ENCODE peak calls at places on chromosomes 12 and 14, in four cellular contexts. L is mesendoderm, U is IMR-90, H is H1. B is an unnamed sample.

GRCh38 chr12:7058850-7059249 is 1.7 kb upstream of the C1S start:
- DNase-seq in H (no peak), U (no peak), L (no peak), B (no peak)

GRCh38 chr12:80352476-80352875 is 91.6 kb upstream of the PTPRQ start:
- DNase-seq in L (peak), U (peak), H (no peak), B (no peak)

GRCh38 chr14:97456958-97457357 is 659.8 kb downstream of the VRK1 start:
- DNase-seq in H (no peak), U (no peak), L (no peak), B (no peak)

GRCh38 chr14:78987006-78987405 is 816.8 kb downstream of the NRXN3 start:
- DNase-seq in L (peak), H (no peak), U (no peak), B (no peak)

GRCh38 chr12:7091660-7092228 is 501 bp downstream of the C1R start:
- DNase-seq in H (no peak), L (no peak), U (no peak), B (no peak)

GRCh38 chr14:50800032-50800431 is 30.9 kb downstream of the NIN start:
- DNase-seq in L (no peak), U (peak), H (no peak), B (no peak)

GRCh38 chr14:91417983-91418386 is 365 bp upstream of the CCDC88C start:
- DNase-seq in H (peak), L (peak), U (no peak), B (peak)

GRCh38 chr12:1496162-1496925 is 98.0 kb downstream of the FBXL14 start:
- DNase-seq in L (no peak), U (peak), H (peak), B (peak)

GRCh38 chr14:72565200-72565599 is 328.7 kb downstream of the DPF3 start:
- DNase-seq in U (no peak), H (no peak), L (no peak), B (no peak)

GRCh38 chr14:68247867-68248266 is 428.3 kb downstream of the RAD51B start:
- DNase-seq in L (no peak), H (no peak), U (peak), B (no peak)

GRCh38 chr12:66279127-66279712 is 23.1 kb upstream of the HELB start:
- DNase-seq in H (no peak), L (peak), U (peak), B (no peak)

GRCh38 chr14:94889520-94890312 is 119.8 kb upstream of the GSC start:
- DNase-seq in H (no peak), U (no peak), L (no peak), B (no peak)

GRCh38 chr12:32605326-32606095 is 73.6 kb upstream of the DNM1L start:
- DNase-seq in L (peak), H (no peak), U (no peak), B (no peak)

GRCh38 chr14:67757175-67757574 is 55.5 kb downstream of the RDH12 start:
- DNase-seq in L (no peak), H (no peak), U (no peak), B (no peak)

GRCh38 chr12:52259850-52260249 is 14.6 kb upstream of the KRT86 start:
- DNase-seq in H (no peak), U (no peak), L (no peak), B (no peak)

GRCh38 chr14:52148371-52148770 is 79.5 kb upstream of the NID2 start:
- DNase-seq in L (no peak), H (no peak), U (no peak), B (no peak)

GRCh38 chr12:46209914-46210834 is 58.7 kb downstream of the SLC38A1 start:
- DNase-seq in U (no peak), L (peak), H (no peak), B (no peak)

GRCh38 chr14:76997257-76997970 is 31.1 kb downstream of the IRF2BPL start:
- DNase-seq in H (no peak), L (peak), U (peak), B (no peak)

GRCh38 chr12:49565956-49566265 is 2.0 kb downstream of the MCRS1 start:
- DNase-seq in H (no peak), U (no peak), L (no peak), B (no peak)

GRCh38 chr14:26444745-26445144 is 153.1 kb downstream of the NOVA1 start:
- DNase-seq in L (peak), H (no peak), U (peak), B (no peak)

GRCh38 chr14:62657376-62657775 is 387.9 kb downstream of the KCNH5 start:
- DNase-seq in U (no peak), H (no peak), L (no peak), B (no peak)

GRCh38 chr12:28189774-28190320 is 409 bp upstream of the CCDC91 start:
- DNase-seq in H (no peak), U (no peak), L (no peak), B (no peak)

GRCh38 chr12:57110189-57111045 is 745 bp downstream of the STAT6 start:
- DNase-seq in H (peak), U (peak), L (peak), B (peak)

GRCh38 chr12:12158858-12159257 is 88.1 kb downstream of the BCL2L14 start:
- DNase-seq in H (no peak), L (no peak), U (no peak), B (no peak)

GRCh38 chr12:63849641-63850040 is 5.1 kb downstream of the SRGAP1 start:
- DNase-seq in U (no peak), L (no peak), H (no peak), B (no peak)

GRCh38 chr12:101697930-101698781 is 716 bp downstream of the CHPT1 start:
- DNase-seq in U (peak), L (peak), H (no peak), B (peak)

GRCh38 chr12:101695698-101696097 is 1.7 kb upstream of the CHPT1 start:
- DNase-seq in U (peak), L (no peak), H (no peak), B (no peak)

GRCh38 chr12:101696477-101697196 is 803 bp upstream of the CHPT1 start:
- DNase-seq in H (no peak), L (no peak), U (no peak), B (no peak)

GRCh38 chr12:101698782-101699347 is 1.4 kb downstream of the CHPT1 start:
- DNase-seq in U (peak), L (peak), H (no peak), B (no peak)

DNA sequence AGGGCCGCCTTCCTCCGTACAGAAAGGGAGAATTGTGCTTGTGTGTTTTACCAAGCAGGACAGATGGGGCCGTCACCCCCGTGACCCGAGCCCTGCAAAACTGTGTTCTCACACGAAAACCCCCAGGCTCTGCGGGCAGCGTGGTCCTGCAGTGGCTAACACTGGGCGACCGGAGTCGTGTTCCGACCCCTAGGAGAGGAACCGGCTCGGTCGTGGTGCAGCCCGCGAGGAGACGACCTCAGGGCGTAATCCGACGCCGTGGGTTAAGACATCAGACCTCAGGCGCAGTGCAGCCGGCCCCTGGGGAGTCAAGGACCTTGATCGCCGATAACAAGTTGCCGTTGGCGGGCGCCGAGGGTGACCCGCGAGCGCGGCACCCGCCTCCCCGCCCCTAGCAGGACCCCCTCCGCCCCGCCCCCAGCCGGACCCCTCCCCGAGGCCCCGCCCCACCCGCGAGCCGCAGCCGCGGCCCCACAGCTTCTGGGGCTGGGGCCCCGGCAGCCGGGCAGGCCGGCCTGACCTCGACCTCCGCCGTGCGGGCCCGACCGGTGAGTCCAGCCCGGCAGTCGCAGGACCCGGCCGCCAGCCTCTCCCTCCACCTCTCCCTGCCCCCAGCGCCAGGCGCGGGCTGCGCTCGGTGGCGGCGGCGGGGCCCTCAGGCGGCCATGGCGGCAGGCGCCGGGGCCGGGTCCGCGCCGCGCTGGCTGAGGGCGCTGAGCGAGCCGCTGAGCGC is at the start of gene CHPT1:
- DNase-seq in H (peak), L (peak), U (peak), B (peak)
- H3K4me2 ChIP-seq in H (peak), L (peak), U (peak), B (peak)

GRCh38 chr12:127640181-127640886 is 626.6 kb upstream of the TMEM132C start:
- DNase-seq in L (no peak), H (no peak), U (peak), B (no peak)

GRCh38 chr12:127642208-127642607 is 624.8 kb upstream of the TMEM132C start:
- DNase-seq in U (no peak), H (no peak), L (peak), B (no peak)

GRCh38 chr12:127632431-127632830 is 634.5 kb upstream of the TMEM132C start:
- DNase-seq in U (no peak), H (no peak), L (no peak), B (no peak)

GRCh38 chr12:127635838-127636237 is 631.1 kb upstream of the TMEM132C start:
- DNase-seq in U (no peak), L (no peak), H (no peak), B (no peak)

DNA sequence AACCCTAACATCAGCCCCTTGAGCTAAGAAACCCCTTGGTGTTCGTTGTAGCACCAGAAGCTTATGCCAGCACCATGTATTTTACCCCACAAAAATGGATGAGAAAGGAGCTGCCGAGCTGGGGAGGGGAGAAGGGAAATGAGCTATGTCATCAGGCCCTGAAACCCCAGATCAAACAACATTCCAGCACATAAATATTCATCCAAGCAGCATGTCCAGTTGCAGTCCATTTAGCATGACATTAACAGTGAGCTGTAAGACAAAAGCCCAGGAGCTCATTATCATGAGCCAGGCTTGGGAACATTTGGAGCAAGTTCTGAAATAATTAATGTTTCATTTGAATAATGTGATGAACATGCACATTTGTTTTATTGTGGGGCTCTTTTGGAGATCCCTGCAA is 630.1 kb upstream of the TMEM132C start:
- DNase-seq in U (no peak), L (no peak), H (no peak), B (no peak)
- H4K5ac ChIP-seq in U (no peak), L (no peak), H (no peak), B (no peak)

GRCh38 chr12:47752121-47752520 is 6.6 kb downstream of the RAPGEF3 start:
- DNase-seq in U (no peak), L (no peak), H (no peak), B (no peak)

GRCh38 chr12:47748899-47749298 is 9.8 kb downstream of the RAPGEF3 start:
- DNase-seq in H (no peak), U (no peak), L (no peak), B (no peak)

GRCh38 chr12:47751561-47751960 is 7.1 kb downstream of the RAPGEF3 start:
- DNase-seq in U (no peak), H (no peak), L (no peak), B (no peak)

GRCh38 chr12:47750916-47751470 is 7.7 kb downstream of the RAPGEF3 start:
- DNase-seq in L (no peak), U (no peak), H (no peak), B (no peak)

GRCh38 chr12:47750229-47750798 is 8.4 kb downstream of the RAPGEF3 start:
- DNase-seq in H (no peak), L (no peak), U (no peak), B (no peak)
- H2BK15ac ChIP-seq in H (no peak), L (no peak), U (no peak), B (no peak)

GRCh38 chr14:80981156-80981555 is 25.7 kb downstream of the TSHR start:
- DNase-seq in L (no peak), U (no peak), H (no peak), B (no peak)

GRCh38 chr14:80978403-80978802 is 23.0 kb downstream of the TSHR start:
- DNase-seq in U (no peak), L (no peak), H (no peak), B (no peak)

GRCh38 chr14:80981673-80982072 is 26.3 kb downstream of the TSHR start:
- DNase-seq in U (no peak), L (no peak), H (no peak), B (no peak)

GRCh38 chr14:80977103-80977728 is 21.8 kb downstream of the TSHR start:
- DNase-seq in H (no peak), U (no peak), L (peak), B (no peak)

DNA sequence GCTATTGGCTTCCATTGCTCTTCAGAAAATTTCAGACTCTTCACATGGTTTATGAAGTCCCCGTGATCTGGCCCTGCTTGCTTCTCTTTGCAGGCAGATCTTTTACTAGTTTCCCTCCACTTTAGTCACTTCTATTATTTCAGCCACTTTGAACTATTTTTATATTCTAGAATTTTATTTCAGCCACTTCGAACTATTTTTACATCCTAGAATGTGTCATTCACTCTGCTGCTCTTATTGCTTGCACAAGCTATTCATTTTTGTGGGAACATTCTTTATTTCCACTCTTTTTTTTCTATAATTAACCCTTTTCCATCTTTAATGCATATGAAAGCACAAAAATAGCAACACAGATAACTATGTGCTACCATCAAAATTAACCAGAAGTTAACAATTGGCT is 24.5 kb downstream of the TSHR start:
- DNase-seq in U (no peak), H (no peak), L (no peak), B (no peak)
- H3K4me2 ChIP-seq in U (no peak), H (no peak), L (no peak), B (no peak)

GRCh38 chr12:131221946-131222249 is 268.2 kb downstream of the ADGRD1 start:
- DNase-seq in H (no peak), U (no peak), L (no peak), B (no peak)

GRCh38 chr12:131222271-131223139 is 268.8 kb downstream of the ADGRD1 start:
- DNase-seq in L (no peak), H (no peak), U (no peak), B (peak)

GRCh38 chr12:131223171-131223761 is 269.6 kb downstream of the ADGRD1 start:
- DNase-seq in L (no peak), H (no peak), U (no peak), B (peak)

GRCh38 chr12:131226345-131227265 is 272.9 kb downstream of the ADGRD1 start:
- DNase-seq in H (no peak), U (no peak), L (no peak), B (peak)

DNA sequence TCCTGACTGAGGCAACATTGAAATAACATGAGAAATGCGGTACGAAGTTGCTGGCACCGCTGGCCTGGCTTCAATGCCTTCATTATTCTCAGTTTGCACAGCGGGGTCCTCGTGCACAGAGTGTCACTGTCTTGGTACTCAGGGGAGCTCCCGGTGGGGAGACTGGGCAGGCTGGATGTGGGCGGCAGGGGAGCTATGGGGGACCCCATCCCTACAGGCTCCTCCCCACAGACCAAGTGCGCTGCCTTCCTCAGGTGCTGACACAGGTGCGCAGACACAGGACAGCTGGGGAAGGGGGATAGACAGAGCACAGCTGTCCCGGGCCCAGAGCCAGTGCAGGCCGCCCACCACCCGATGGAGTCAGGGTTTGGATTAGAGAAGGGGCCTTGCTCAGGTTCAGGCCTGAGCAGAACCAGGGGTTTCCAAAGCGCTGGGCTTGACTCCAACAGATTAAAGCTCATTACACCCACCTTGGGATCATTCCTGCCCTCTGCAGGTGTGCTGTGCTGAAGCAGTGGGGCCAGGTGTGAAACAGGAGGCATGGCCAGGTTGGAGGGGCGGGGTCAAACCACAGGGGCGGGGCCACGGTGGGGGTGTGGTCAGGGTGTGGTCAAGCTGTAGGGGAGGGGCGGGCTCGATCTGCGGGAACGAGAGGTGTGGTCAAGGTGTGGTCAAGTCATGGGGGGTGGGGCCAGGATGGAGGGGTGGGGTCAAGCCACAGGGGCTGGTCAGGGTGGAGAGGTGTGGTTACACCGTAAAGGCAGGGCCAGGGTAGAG is 270.3 kb downstream of the ADGRD1 start:
- DNase-seq in U (no peak), L (peak), H (peak), B (peak)
- H4K5ac ChIP-seq in U (no peak), L (no peak), H (no peak), B (no peak)

GRCh38 chr14:92513966-92514843 is 624 bp downstream of the RIN3 start:
- DNase-seq in H (peak), L (peak), U (peak), B (peak)
- H2BK15ac ChIP-seq in H (no peak), L (no peak), U (peak), B (no peak)

GRCh38 chr12:130787041-130787440 is 52.0 kb downstream of the STX2 start:
- DNase-seq in H (no peak), L (no peak), U (no peak), B (no peak)
- H3K4me2 ChIP-seq in H (peak), L (no peak), U (no peak), B (no peak)

GRCh38 chr14:23146980-23147379 is 27.9 kb upstream of the CEBPE start:
- DNase-seq in U (no peak), L (no peak), H (no peak), B (no peak)

GRCh38 chr14:23145794-23146422 is 26.9 kb upstream of the CEBPE start:
- DNase-seq in L (no peak), U (no peak), H (no peak), B (no peak)

GRCh38 chr14:23146423-23146910 is 27.4 kb upstream of the CEBPE start:
- DNase-seq in U (no peak), L (peak), H (no peak), B (no peak)

GRCh38 chr14:23148596-23149249 is 29.7 kb upstream of the CEBPE start:
- DNase-seq in H (no peak), U (no peak), L (no peak), B (no peak)

DNA sequence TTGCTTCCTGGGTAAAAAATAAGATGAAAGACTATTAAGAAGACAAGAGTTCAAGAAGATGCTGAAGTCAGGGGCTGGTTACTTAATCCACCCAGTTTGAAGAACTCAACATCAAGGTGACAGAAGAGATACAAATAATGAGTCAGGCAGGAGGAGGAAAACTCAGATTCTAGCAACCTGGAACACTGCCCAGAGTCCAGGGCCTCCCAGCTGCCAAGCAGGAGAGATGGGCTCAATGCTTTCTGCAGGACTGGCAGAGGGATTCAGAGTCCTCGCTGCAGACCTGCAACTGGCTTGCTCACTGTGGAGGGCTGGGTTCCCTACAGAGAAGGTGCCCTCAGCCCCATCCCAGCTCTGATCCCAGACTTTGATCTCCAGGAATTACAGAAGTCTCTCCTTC is 28.6 kb upstream of the CEBPE start:
- DNase-seq in U (peak), L (no peak), H (no peak), B (no peak)
- H4K5ac ChIP-seq in U (no peak), L (no peak), H (no peak), B (no peak)

GRCh38 chr14:56809262-56810215 is 740 bp downstream of the OTX2 start:
- DNase-seq in U (no peak), H (peak), L (no peak), B (no peak)

GRCh38 chr14:56812364-56813103 is 2.3 kb upstream of the OTX2 start:
- DNase-seq in U (no peak), L (no peak), H (peak), B (no peak)

GRCh38 chr14:56811596-56812363 is 1.5 kb upstream of the OTX2 start:
- DNase-seq in L (no peak), U (no peak), H (peak), B (peak)

GRCh38 chr14:56810341-56810740 is at the start of gene OTX2:
- DNase-seq in U (no peak), H (no peak), L (no peak), B (no peak)

GRCh38 chr14:56810850-56811595 is 744 bp upstream of the OTX2 start:
- DNase-seq in L (peak), U (no peak), H (peak), B (peak)
- H2BK15ac ChIP-seq in L (peak), U (no peak), H (peak), B (no peak)

B was measured in H9.